ENCODE peak calls at places on chromosomes 2 and 18, in six cellular contexts. Y is CD8-positive, alpha-beta T cell; C is dorsolateral prefrontal cortex; T is pancreas; O is GM23338; R is brain microvascular endothelial cell. U is an unnamed sample. For H3K27me3, the result is how much of the 10 kb centered on the place peaks cover.

GRCh38 chr2:172578860-172579512 is 23.1 kb downstream of the PDK1 start:
- DNase-seq in Y (no peak), C (no peak), T (no peak), O (no peak), R (no peak), U (no peak)

GRCh38 chr2:96116424-96116878 is at the start of gene ADRA2B:
- DNase-seq in Y (peak), C (no peak), T (peak), O (peak), R (no peak), U (peak)

GRCh38 chr2:222034058-222034457 is 264.7 kb downstream of the PAX3 start:
- DNase-seq in Y (no peak), C (no peak), T (no peak), O (no peak), R (no peak), U (no peak)

GRCh38 chr2:134453476-134453875 is 199.6 kb downstream of the MGAT5 start:
- DNase-seq in Y (no peak), C (peak), T (no peak), O (no peak), R (no peak), U (no peak)

GRCh38 chr2:207630491-207630890 is 5.3 kb upstream of the METTL21A start:
- DNase-seq in Y (no peak), C (no peak), T (no peak), O (no peak), R (no peak), U (no peak)

GRCh38 chr2:66301767-66302140 is 133.2 kb upstream of the MEIS1 start:
- DNase-seq in Y (no peak), C (no peak), T (no peak), O (no peak), R (no peak), U (no peak)

GRCh38 chr2:181368036-181368435 is 89.2 kb upstream of the ITGA4 start:
- DNase-seq in Y (no peak), C (no peak), T (no peak), O (no peak), R (no peak), U (no peak)

GRCh38 chr18:8800876-8801262 is 95.5 kb downstream of the MTCL1 start:
- DNase-seq in Y (no peak), C (no peak), T (no peak), O (no peak), R (no peak), U (no peak)

GRCh38 chr2:68475110-68475509 is 7.7 kb downstream of the APLF start:
- DNase-seq in Y (no peak), C (no peak), T (no peak), O (no peak), R (no peak), U (no peak)

GRCh38 chr2:207041753-207042152 is 102.4 kb downstream of the CPO start:
- DNase-seq in Y (no peak), C (no peak), T (no peak), O (no peak), R (no peak), U (no peak)

GRCh38 chr2:99559075-99559662 is 69.4 kb upstream of the REV1 start:
- DNase-seq in Y (peak), C (peak), T (peak), O (peak), R (peak), U (peak)

GRCh38 chr2:105373895-105374401 is 24.9 kb downstream of the FHL2 start:
- DNase-seq in Y (no peak), C (no peak), T (no peak), O (no peak), R (no peak), U (peak)

GRCh38 chr2:159034728-159035127 is 66.3 kb downstream of the TANC1 start:
- DNase-seq in Y (no peak), C (no peak), T (no peak), O (no peak), R (no peak), U (no peak)
- TF ChIP-seq CTCF in Y (no peak), C (no peak), T (no peak), O (no peak), R (no peak), U (no peak)

GRCh38 chr2:8575011-8575750 is 106.7 kb upstream of the ID2 start:
- DNase-seq in Y (peak), C (peak), T (no peak), O (no peak), R (no peak), U (no peak)
- H3K4me3 ChIP-seq in Y (peak), C (peak), T (no peak), O (no peak), R (no peak), U (no peak)

GRCh38 chr2:71282493-71282892 is 49.1 kb upstream of the ZNF638 start:
- DNase-seq in Y (no peak), C (no peak), T (no peak), O (peak), R (no peak), U (no peak)
- H3K27me3 ChIP-seq in Y (under half), C (under half), T (under half), O (under half), R (under half), U (under half)

GRCh38 chr2:241062342-241063092 is 39.6 kb downstream of the MTERF4 start:
- DNase-seq in Y (no peak), C (peak), T (no peak), O (no peak), R (no peak), U (peak)

GRCh38 chr2:241064802-241065354 is 37.2 kb downstream of the MTERF4 start:
- DNase-seq in Y (no peak), C (no peak), T (peak), O (no peak), R (no peak), U (no peak)

GRCh38 chr2:241063093-241063551 is 39.0 kb downstream of the MTERF4 start:
- DNase-seq in Y (no peak), C (peak), T (peak), O (no peak), R (no peak), U (no peak)

GRCh38 chr2:241064008-241064801 is 37.9 kb downstream of the MTERF4 start:
- DNase-seq in Y (peak), C (peak), T (peak), O (peak), R (no peak), U (peak)

DNA sequence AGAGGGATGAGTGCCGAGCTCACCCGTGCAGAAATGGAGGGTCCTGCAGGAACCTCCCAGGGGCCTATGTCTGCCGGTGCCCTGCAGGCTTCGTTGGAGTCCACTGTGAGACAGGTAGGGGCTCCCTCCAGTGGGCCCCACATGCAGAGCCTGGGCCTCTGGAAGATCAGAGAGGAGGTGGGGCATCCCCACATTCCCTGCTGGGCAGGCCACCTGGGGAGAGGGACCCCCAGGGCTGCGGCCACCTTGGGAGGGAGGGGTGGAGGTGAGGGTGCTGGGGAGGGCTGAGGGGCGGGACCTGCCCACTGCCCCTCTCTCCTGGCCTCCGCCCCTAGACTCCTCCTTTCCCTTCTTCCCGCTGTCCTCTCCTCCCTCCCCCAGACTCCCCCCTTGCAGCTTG is 38.5 kb downstream of the MTERF4 start:
- DNase-seq in Y (no peak), C (peak), T (peak), O (peak), R (no peak), U (no peak)
- TF ChIP-seq CTCF in Y (no peak), C (no peak), T (no peak), O (peak), R (peak), U (no peak)

DNA sequence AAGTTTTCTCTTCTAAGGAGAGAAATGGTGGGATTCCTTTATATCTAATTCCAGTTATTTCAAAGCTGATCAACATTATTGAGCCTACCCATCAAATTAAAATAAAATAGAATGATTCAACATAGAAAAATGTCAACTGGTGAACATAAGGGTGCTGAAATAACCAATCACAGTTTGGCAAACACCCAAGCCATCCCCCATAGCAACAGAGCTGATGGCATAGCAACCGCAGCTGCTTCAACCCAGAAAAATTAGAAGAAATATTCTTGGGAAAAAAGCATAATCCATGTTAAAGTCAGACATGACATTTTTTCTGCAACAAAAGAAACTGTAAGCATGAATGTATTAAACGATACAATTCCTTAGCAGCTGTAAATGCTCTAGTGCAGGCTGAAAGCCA is 282.6 kb downstream of the DLGAP1 start:
- DNase-seq in Y (no peak), C (peak), T (no peak), O (no peak), R (no peak), U (no peak)
- H3K4me3 ChIP-seq in Y (no peak), C (no peak), T (no peak), O (no peak), R (no peak), U (no peak)

DNA sequence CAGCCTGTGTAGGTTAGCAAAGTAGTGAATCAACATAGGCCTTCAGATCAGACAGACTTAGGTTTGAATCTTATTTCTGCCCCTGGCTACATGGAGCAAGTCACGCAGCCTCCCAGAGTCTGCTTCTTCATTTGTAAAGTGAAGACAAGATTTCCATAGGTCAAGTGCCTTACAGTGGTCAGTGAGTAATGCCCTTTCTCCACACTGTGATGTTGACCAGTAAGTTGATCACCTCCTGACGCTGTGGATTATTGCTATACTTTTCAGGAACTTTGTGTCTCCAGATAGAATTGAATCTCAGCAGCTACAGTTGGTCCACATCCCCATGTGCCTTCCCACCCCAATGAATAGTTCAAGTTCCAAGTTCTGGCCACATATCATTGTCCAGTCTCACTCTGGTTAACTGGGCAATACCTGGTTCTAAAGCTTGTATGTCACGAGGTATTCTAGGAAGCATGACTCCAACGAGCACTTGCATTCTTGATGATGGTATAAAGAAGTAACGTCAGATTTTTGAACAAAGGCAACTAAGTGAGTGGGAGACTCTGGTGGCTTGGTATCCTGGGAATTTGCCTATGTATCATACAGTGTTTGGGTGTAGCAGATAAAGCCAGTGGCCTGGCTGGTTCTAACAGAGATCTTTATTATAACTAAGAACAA is 2.1 kb upstream of the CLIP4 start:
- DNase-seq in Y (no peak), C (no peak), T (no peak), O (no peak), R (peak), U (no peak)
- H3K27me3 ChIP-seq in Y (under half), C (under half), T (under half), O (half or more), R (under half), U (under half)

GRCh38 chr2:223918671-223919134 is 26.4 kb downstream of the WDFY1 start:
- DNase-seq in Y (no peak), C (no peak), T (no peak), O (no peak), R (no peak), U (no peak)

GRCh38 chr2:223921204-223921603 is 23.9 kb downstream of the WDFY1 start:
- DNase-seq in Y (no peak), C (no peak), T (no peak), O (no peak), R (no peak), U (no peak)

GRCh38 chr2:223916181-223916900 is 28.8 kb downstream of the WDFY1 start:
- DNase-seq in Y (no peak), C (no peak), T (no peak), O (no peak), R (no peak), U (no peak)

GRCh38 chr2:223922308-223922707 is 22.8 kb downstream of the WDFY1 start:
- DNase-seq in Y (no peak), C (no peak), T (no peak), O (no peak), R (no peak), U (no peak)

GRCh38 chr2:223920109-223920508 is 25.0 kb downstream of the WDFY1 start:
- DNase-seq in Y (no peak), C (no peak), T (no peak), O (no peak), R (no peak), U (no peak)
- TF ChIP-seq CTCF in Y (no peak), C (no peak), T (no peak), O (no peak), R (peak), U (no peak)

GRCh38 chr2:230330206-230330605 is 3.2 kb downstream of the SP140L start:
- DNase-seq in Y (no peak), C (no peak), T (no peak), O (no peak), R (no peak), U (no peak)
- H3K4me3 ChIP-seq in Y (no peak), C (no peak), T (no peak), O (no peak), R (no peak), U (no peak)

GRCh38 chr2:43239981-43240761 is 13.8 kb upstream of the ZFP36L2 start:
- DNase-seq in Y (no peak), C (no peak), T (no peak), O (peak), R (no peak), U (no peak)
- H3K27me3 ChIP-seq in Y (under half), C (under half), T (under half), O (under half), R (under half), U (under half)

U was measured in GM06990.